ENCODE peak calls at places on chromosomes 11 and 22, in ten cellular contexts. O is activated naive CD4-positive, alpha-beta T cell treated with Interleukin-2 at 50 U/mL for 16 hours; L is Right ventricle myocardium superior; X is fibroblast of pulmonary artery; E is activated T-helper 9 cell treated with anti-CD3 and anti-CD28 coated beads, Interleukin-2, amount 50 U/mL, for 16 hours; B is activated CD4-positive, alpha-beta T cell treated with anti-CD3 and anti-CD28 coated beads, Interleukin-2, amount 50 U/mL, for 1 hour; Z is ovary; P is central memory CD4-positive, alpha-beta T cell; G is EL; J is ELR. F is an unnamed sample.

GRCh38 chr11:76783294-76783900 is at the start of gene TSKU:
- DNase-seq in O (peak), L (peak), X (peak), E (no peak), B (no peak), Z (peak), P (no peak), G (peak), J (peak), F (no peak)

GRCh38 chr11:61814242-61814957 is 2.4 kb downstream of the FADS1 start:
- DNase-seq in O (no peak), L (no peak), X (peak), E (no peak), B (no peak), Z (no peak), P (no peak), G (peak), J (peak), F (no peak)

GRCh38 chr22:46830001-46830715 is 67.7 kb downstream of the TBC1D22A start:
- DNase-seq in O (no peak), L (peak), X (peak), E (no peak), B (no peak), Z (no peak), P (no peak), G (peak), J (peak), F (peak)

GRCh38 chr11:15897211-15897960 is 459.0 kb downstream of the SOX6 start:
- DNase-seq in O (no peak), L (no peak), X (peak), E (no peak), B (no peak), Z (no peak), P (no peak), G (peak), J (peak), F (no peak)

GRCh38 chr11:84819561-84819960 is 807.6 kb downstream of the DLG2 start:
- DNase-seq in O (no peak), L (no peak), X (no peak), E (no peak), B (no peak), Z (no peak), P (no peak), G (peak), J (no peak), F (no peak)

GRCh38 chr11:132123854-132124835 is 753.7 kb downstream of the NTM start:
- DNase-seq in O (no peak), L (no peak), X (no peak), E (no peak), B (no peak), Z (no peak), P (no peak), G (no peak), J (no peak), F (peak)

GRCh38 chr22:25221790-25222189 is 2.4 kb downstream of the CRYBB2 start:
- DNase-seq in O (no peak), L (no peak), X (no peak), E (no peak), B (no peak), Z (no peak), P (no peak), G (no peak), J (no peak), F (no peak)

GRCh38 chr11:27696961-27697360 is 3.3 kb downstream of the BDNF start:
- DNase-seq in O (no peak), L (no peak), X (no peak), E (no peak), B (no peak), Z (no peak), P (no peak), G (peak), J (peak), F (no peak)

GRCh38 chr11:68780829-68781228 is 29.5 kb upstream of the TESMIN start:
- DNase-seq in O (no peak), L (peak), X (peak), E (no peak), B (no peak), Z (no peak), P (no peak), G (peak), J (peak), F (peak)

GRCh38 chr11:26985941-26986340 is 8.0 kb upstream of the FIBIN start:
- DNase-seq in O (no peak), L (no peak), X (peak), E (no peak), B (no peak), Z (no peak), P (no peak), G (no peak), J (no peak), F (no peak)

GRCh38 chr11:12677131-12677530 is 2.9 kb downstream of the TEAD1 start:
- DNase-seq in O (no peak), L (no peak), X (no peak), E (no peak), B (no peak), Z (peak), P (no peak), G (peak), J (peak), F (no peak)

GRCh38 chr11:77372736-77373135 is 71.2 kb upstream of the GDPD4 start:
- DNase-seq in O (no peak), L (no peak), X (no peak), E (no peak), B (no peak), Z (no peak), P (no peak), G (no peak), J (no peak), F (no peak)

GRCh38 chr22:46557736-46558480 is 20.5 kb upstream of the CELSR1 start:
- DNase-seq in O (no peak), L (peak), X (no peak), E (no peak), B (no peak), Z (no peak), P (no peak), G (no peak), J (no peak), F (no peak)

GRCh38 chr22:49604732-49605302 is 222.9 kb downstream of the BRD1 start:
- DNase-seq in O (no peak), L (no peak), X (no peak), E (no peak), B (no peak), Z (no peak), P (no peak), G (no peak), J (no peak), F (no peak)

GRCh38 chr11:122268601-122269130 is 152.7 kb upstream of the BLID start:
- DNase-seq in O (no peak), L (no peak), X (no peak), E (no peak), B (no peak), Z (no peak), P (no peak), G (no peak), J (no peak), F (no peak)

GRCh38 chr11:121965330-121965729 is 150.7 kb downstream of the BLID start:
- DNase-seq in O (no peak), L (peak), X (peak), E (no peak), B (no peak), Z (peak), P (no peak), G (peak), J (peak), F (no peak)

GRCh38 chr11:11400635-11401232 is 47.7 kb upstream of the CSNK2A3 start:
- DNase-seq in O (no peak), L (no peak), X (no peak), E (no peak), B (no peak), Z (no peak), P (no peak), G (peak), J (peak), F (no peak)

GRCh38 chr11:59944761-59945160 is 6.5 kb downstream of the OOSP1 start:
- DNase-seq in O (no peak), L (no peak), X (no peak), E (no peak), B (no peak), Z (no peak), P (no peak), G (no peak), J (no peak), F (no peak)

GRCh38 chr11:19987243-19987870 is 172.9 kb downstream of the DBX1 start:
- DNase-seq in O (no peak), L (no peak), X (no peak), E (no peak), B (no peak), Z (no peak), P (no peak), G (no peak), J (no peak), F (no peak)

GRCh38 chr11:78350646-78351165 is 66.9 kb downstream of the GAB2 start:
- DNase-seq in O (no peak), L (no peak), X (peak), E (no peak), B (no peak), Z (no peak), P (no peak), G (peak), J (peak), F (no peak)

GRCh38 chr11:118621898-118622375 is 14.5 kb downstream of the PHLDB1 start:
- DNase-seq in O (no peak), L (no peak), X (no peak), E (no peak), B (no peak), Z (no peak), P (no peak), G (no peak), J (no peak), F (peak)

GRCh38 chr11:45661417-45662055 is 3.9 kb downstream of the CHST1 start:
- DNase-seq in O (no peak), L (no peak), X (no peak), E (no peak), B (no peak), Z (no peak), P (no peak), G (no peak), J (no peak), F (peak)

GRCh38 chr22:30240541-30241417 is 5.8 kb downstream of the LIF start:
- DNase-seq in O (no peak), L (no peak), X (no peak), E (no peak), B (no peak), Z (no peak), P (no peak), G (peak), J (peak), F (no peak)

GRCh38 chr22:33515733-33516297 is 404.5 kb downstream of the LARGE1 start:
- DNase-seq in O (no peak), L (no peak), X (no peak), E (no peak), B (no peak), Z (peak), P (no peak), G (no peak), J (no peak), F (no peak)

GRCh38 chr11:9344046-9344680 is 29.8 kb upstream of the TMEM41B start:
- DNase-seq in O (no peak), L (no peak), X (no peak), E (no peak), B (no peak), Z (no peak), P (peak), G (no peak), J (no peak), F (no peak)

GRCh38 chr22:47600281-47600680 is 837.8 kb downstream of the TBC1D22A start:
- DNase-seq in O (no peak), L (no peak), X (no peak), E (no peak), B (no peak), Z (no peak), P (no peak), G (no peak), J (no peak), F (no peak)

GRCh38 chr11:112057170-112057569 is 16.6 kb downstream of the PIH1D2 start:
- DNase-seq in O (no peak), L (no peak), X (no peak), E (no peak), B (no peak), Z (no peak), P (no peak), G (no peak), J (no peak), F (no peak)

GRCh38 chr11:43067681-43068080 is 244.1 kb upstream of the API5 start:
- DNase-seq in O (no peak), L (no peak), X (no peak), E (no peak), B (no peak), Z (no peak), P (no peak), G (no peak), J (no peak), F (no peak)

GRCh38 chr11:61834278-61835004 is 6.3 kb downstream of the FADS2 start:
- DNase-seq in O (peak), L (peak), X (peak), E (no peak), B (no peak), Z (peak), P (peak), G (peak), J (no peak), F (peak)

GRCh38 chr11:119415517-119415916 is 7.5 kb downstream of the THY1 start:
- DNase-seq in O (no peak), L (no peak), X (no peak), E (no peak), B (no peak), Z (no peak), P (no peak), G (no peak), J (no peak), F (no peak)

GRCh38 chr22:32518848-32519247 is 44.2 kb downstream of the FBXO7 start:
- DNase-seq in O (no peak), L (no peak), X (no peak), E (no peak), B (no peak), Z (no peak), P (no peak), G (no peak), J (peak), F (no peak)

GRCh38 chr11:62592216-62592815 is 993 bp upstream of the TUT1 start:
- DNase-seq in O (no peak), L (no peak), X (no peak), E (no peak), B (no peak), Z (no peak), P (no peak), G (no peak), J (no peak), F (no peak)

GRCh38 chr11:134361661-134362060 is 29.9 kb downstream of the GLB1L2 start:
- DNase-seq in O (no peak), L (no peak), X (no peak), E (no peak), B (no peak), Z (no peak), P (no peak), G (no peak), J (no peak), F (peak)

GRCh38 chr11:100602716-100603115 is 84.4 kb upstream of the ARHGAP42 start:
- DNase-seq in O (no peak), L (no peak), X (no peak), E (no peak), B (no peak), Z (no peak), P (no peak), G (no peak), J (no peak), F (no peak)

GRCh38 chr22:18976197-18976751 is 40.2 kb upstream of the PRODH start:
- DNase-seq in O (no peak), L (no peak), X (no peak), E (no peak), B (no peak), Z (no peak), P (no peak), G (no peak), J (no peak), F (peak)

GRCh38 chr11:112794321-112794720 is 166.9 kb upstream of the NCAM1 start:
- DNase-seq in O (no peak), L (no peak), X (no peak), E (no peak), B (no peak), Z (no peak), P (no peak), G (no peak), J (no peak), F (no peak)

F was measured in right cardiac atrium.